ENCODE peak calls at places on chromosomes 4 and X, in six cellular contexts. Z is progenitor cell of endocrine pancreas, V is cardiac fibroblast, B is AG09319, D is nephron progenitor cell, N is Calu3. U is an unnamed sample.

GRCh38 chr4:7537853-7538252 is 103.1 kb upstream of the PSAPL1 start:
- DNase-seq in B (no peak), N (no peak), Z (no peak), D (no peak), V (no peak), U (no peak)

GRCh38 chrX:41824551-41824950 is 98.8 kb downstream of the CASK start:
- DNase-seq in B (no peak), D (no peak), N (peak), Z (no peak), V (peak), U (no peak)

GRCh38 chrX:110569506-110569905 is 210.9 kb downstream of the RTL9 start:
- DNase-seq in V (no peak), D (no peak), N (no peak), Z (no peak), B (no peak), U (peak)

GRCh38 chr4:51858605-51859211 is 15.8 kb downstream of the DCUN1D4 start:
- DNase-seq in D (no peak), Z (no peak), B (peak), N (no peak), V (peak), U (no peak)

GRCh38 chrX:65596270-65596669 is 61.7 kb upstream of the LAS1L start:
- DNase-seq in B (no peak), N (no peak), D (no peak), Z (no peak), V (peak), U (no peak)

GRCh38 chr4:4848540-4848939 is 10.9 kb upstream of the MSX1 start:
- DNase-seq in N (no peak), D (no peak), B (no peak), V (no peak), Z (no peak), U (no peak)

GRCh38 chrX:118025193-118025592 is 91.4 kb downstream of the KLHL13 start:
- DNase-seq in B (no peak), Z (no peak), D (no peak), N (no peak), V (no peak), U (no peak)

GRCh38 chrX:17738737-17739535 is 1.6 kb downstream of the SCML1 start:
- DNase-seq in D (no peak), N (no peak), Z (no peak), B (no peak), V (no peak), U (no peak)

GRCh38 chr4:99615210-99615834 is 40.7 kb downstream of the MTTP start:
- DNase-seq in V (no peak), N (no peak), D (no peak), Z (no peak), B (no peak), U (no peak)

GRCh38 chr4:139522457-139522856 is 33.6 kb downstream of the SETD7 start:
- DNase-seq in N (no peak), D (no peak), V (no peak), B (no peak), Z (no peak), U (no peak)

GRCh38 chr4:55184600-55185523 is 59.5 kb upstream of the KDR start:
- DNase-seq in D (no peak), Z (no peak), N (peak), V (peak), B (no peak), U (no peak)

GRCh38 chrX:124540474-124540873 is 194.1 kb downstream of the SH2D1A start:
- DNase-seq in D (no peak), V (no peak), N (no peak), Z (no peak), B (no peak), U (no peak)

GRCh38 chrX:25025615-25026014 is 9.8 kb upstream of the ARX start:
- DNase-seq in Z (no peak), B (no peak), V (no peak), N (no peak), D (no peak), U (no peak)

GRCh38 chr4:118047043-118047442 is 12.8 kb downstream of the NDST3 start:
- DNase-seq in Z (no peak), D (no peak), B (no peak), V (no peak), N (no peak), U (no peak)

GRCh38 chr4:14695411-14695810 is 306.9 kb upstream of the CPEB2 start:
- DNase-seq in D (no peak), B (no peak), V (no peak), Z (no peak), N (no peak), U (no peak)

GRCh38 chr4:84894621-84895020 is 71.9 kb downstream of the WDFY3 start:
- DNase-seq in Z (no peak), V (no peak), B (no peak), D (no peak), N (peak), U (no peak)

GRCh38 chr4:156970501-156971167 is 965 bp downstream of the PDGFC start:
- DNase-seq in B (no peak), D (peak), N (peak), Z (peak), V (peak), U (peak)

GRCh38 chr4:8308144-8308543 is 38.6 kb downstream of the HTRA3 start:
- DNase-seq in N (no peak), B (no peak), Z (no peak), D (peak), V (no peak), U (no peak)

GRCh38 chrX:20519826-20520225 is 253.1 kb upstream of the RPS6KA3 start:
- DNase-seq in D (no peak), B (no peak), Z (no peak), V (peak), N (no peak), U (no peak)

GRCh38 chr4:5870220-5870619 is 22.7 kb downstream of the CRMP1 start:
- DNase-seq in N (no peak), D (no peak), B (no peak), V (no peak), Z (no peak), U (no peak)

GRCh38 chr4:105555409-105555808 is 3.0 kb downstream of the ARHGEF38 start:
- DNase-seq in B (no peak), Z (no peak), V (no peak), N (no peak), D (no peak), U (no peak)

GRCh38 chr4:166527500-166527899 is 654.5 kb downstream of the TLL1 start:
- DNase-seq in B (no peak), N (no peak), D (no peak), Z (no peak), V (peak), U (no peak)

GRCh38 chr4:102715057-102715456 is 45.7 kb downstream of the MANBA start:
- DNase-seq in Z (no peak), N (no peak), B (no peak), D (no peak), V (no peak), U (no peak)
- TF ChIP-seq CTCF in Z (no peak), N (no peak), B (no peak), D (no peak), V (no peak), U (no peak)

GRCh38 chr4:124428648-124429047 is 283.9 kb downstream of the ANKRD50 start:
- DNase-seq in N (no peak), Z (no peak), D (no peak), B (no peak), V (no peak), U (no peak)

GRCh38 chr4:124431663-124432192 is 280.8 kb downstream of the ANKRD50 start:
- DNase-seq in D (no peak), V (no peak), B (no peak), Z (no peak), N (no peak), U (no peak)

GRCh38 chr4:124432500-124432899 is 280.0 kb downstream of the ANKRD50 start:
- DNase-seq in V (peak), N (no peak), B (no peak), Z (no peak), D (no peak), U (no peak)

GRCh38 chr4:124427095-124427767 is 285.3 kb downstream of the ANKRD50 start:
- DNase-seq in Z (no peak), D (no peak), B (no peak), V (peak), N (peak), U (peak)

DNA sequence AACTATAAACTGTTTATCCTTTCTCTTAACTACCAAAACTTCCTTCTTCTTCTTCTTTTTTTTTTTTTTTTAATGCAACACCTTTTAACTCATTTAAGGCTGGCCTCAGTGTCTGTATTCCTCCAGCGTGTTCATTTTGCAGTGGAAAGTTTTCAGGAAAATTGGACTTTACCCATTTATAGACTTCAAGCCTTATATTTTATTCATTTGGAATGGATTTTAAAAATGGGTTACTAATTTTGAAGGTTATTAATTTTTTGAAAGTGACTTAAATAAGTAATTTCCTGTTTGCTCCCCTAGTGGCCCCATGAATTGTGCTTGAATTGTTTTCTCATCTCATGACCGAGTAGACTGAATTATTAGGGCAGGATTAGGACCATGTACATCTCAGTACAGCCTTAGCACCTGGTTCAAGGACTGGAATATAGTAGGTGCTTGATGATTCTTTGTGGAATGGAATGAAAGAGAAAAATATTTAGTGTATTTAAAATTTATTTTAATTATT is 282.7 kb downstream of the ANKRD50 start:
- DNase-seq in Z (no peak), B (no peak), V (no peak), N (no peak), D (no peak), U (no peak)
- TF ChIP-seq CTCF in Z (no peak), B (no peak), V (no peak), N (no peak), D (no peak), U (no peak)

DNA sequence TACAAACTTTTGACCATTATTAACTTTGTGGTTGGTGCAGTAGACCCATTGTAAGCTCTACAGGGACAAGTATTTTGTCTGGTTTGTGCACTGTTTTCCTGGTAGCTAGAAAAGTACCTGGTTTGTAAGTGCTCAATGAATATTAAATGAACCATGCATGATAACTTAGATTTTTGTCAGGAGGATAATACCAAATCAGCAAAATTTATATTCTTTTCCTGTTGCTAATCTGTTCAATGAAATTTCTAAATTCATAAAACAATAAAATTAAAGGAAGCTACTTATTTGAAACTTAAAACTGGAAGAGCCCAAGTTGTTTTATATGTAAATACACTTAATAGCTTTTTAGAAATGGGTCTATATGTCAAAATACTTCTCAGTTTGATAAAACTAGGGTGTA is 17.6 kb downstream of the HSPA4L start:
- DNase-seq in N (no peak), V (no peak), Z (no peak), B (no peak), D (no peak), U (no peak)
- TF ChIP-seq CTCF in N (no peak), V (no peak), Z (no peak), B (no peak), D (no peak), U (no peak)

GRCh38 chr4:186132577-186133277 is 28.2 kb downstream of the FAM149A start:
- DNase-seq in D (peak), Z (no peak), B (no peak), N (peak), V (peak), U (peak)
- TF ChIP-seq CTCF in D (peak), Z (peak), B (no peak), N (peak), V (no peak), U (no peak)

GRCh38 chr4:103496800-103497199 is 223.0 kb downstream of the TACR3 start:
- DNase-seq in B (no peak), Z (no peak), V (no peak), D (no peak), N (no peak), U (no peak)
- TF ChIP-seq CTCF in B (no peak), Z (no peak), V (no peak), D (no peak), N (no peak), U (no peak)

DNA sequence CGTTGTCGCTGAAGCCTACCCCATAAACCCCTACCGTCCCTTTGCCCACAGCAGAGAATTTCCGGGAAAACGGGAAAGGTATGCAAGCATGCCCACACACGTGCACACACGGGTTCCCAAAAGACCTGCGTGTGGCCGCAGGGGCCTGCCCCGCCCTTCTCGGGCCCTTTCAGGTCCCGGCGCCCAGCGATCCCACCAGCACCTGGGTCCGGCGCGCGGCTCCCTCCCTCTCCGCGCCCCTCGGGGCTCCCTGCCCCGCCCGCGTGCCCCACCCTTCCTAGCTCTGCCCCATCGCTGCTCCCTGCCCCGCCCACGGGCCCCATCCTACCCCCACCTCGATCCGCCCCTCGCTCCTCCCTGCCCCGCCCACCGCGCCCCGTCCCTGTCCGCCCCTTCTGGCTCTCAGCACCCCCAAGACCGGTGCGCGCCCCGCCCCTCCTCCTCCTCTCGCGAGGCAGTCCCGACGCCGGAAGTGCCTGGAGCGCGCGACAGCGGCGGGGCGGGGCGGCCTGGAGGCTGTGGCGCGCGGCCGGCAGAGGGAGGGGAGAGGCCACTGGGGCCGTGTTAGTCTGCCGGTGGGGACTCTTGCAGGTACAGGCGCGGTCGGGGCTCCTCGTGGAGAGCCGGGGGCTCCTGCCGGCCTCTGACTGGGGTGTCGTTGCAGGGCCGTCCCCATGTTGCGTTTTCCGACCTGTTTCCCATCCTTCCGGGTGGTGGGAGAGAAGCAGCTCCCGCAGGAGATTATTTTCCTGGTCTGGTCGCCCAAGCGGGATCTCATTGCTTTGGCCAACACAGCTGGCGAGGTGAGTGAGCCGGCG is at the start of gene ANAPC4:
- DNase-seq in V (peak), Z (peak), N (peak), D (peak), B (peak), U (peak)
- TF ChIP-seq CTCF in V (no peak), Z (no peak), N (no peak), D (no peak), B (no peak), U (no peak)

GRCh38 chr4:87058272-87059073 is 123.7 kb downstream of the AFF1 start:
- DNase-seq in B (no peak), V (no peak), D (peak), Z (no peak), N (peak), U (peak)
- TF ChIP-seq CTCF in B (no peak), V (peak), D (no peak), Z (peak), N (no peak), U (no peak)

GRCh38 chrX:54470054-54470760 is 25.8 kb downstream of the FGD1 start:
- DNase-seq in B (no peak), V (no peak), D (no peak), N (no peak), Z (no peak), U (no peak)

GRCh38 chrX:54479471-54480122 is 16.4 kb downstream of the FGD1 start:
- DNase-seq in D (peak), N (no peak), B (no peak), V (peak), Z (no peak), U (no peak)

GRCh38 chrX:54473993-54474859 is 21.8 kb downstream of the FGD1 start:
- DNase-seq in B (no peak), D (no peak), Z (no peak), N (no peak), V (no peak), U (peak)
- TF ChIP-seq CTCF in B (no peak), D (no peak), Z (no peak), N (no peak), V (no peak), U (no peak)

U was measured in PC-9.